ENCODE peak calls at places on chromosomes 1 and 21, in six cellular contexts. W is NCI-H1092 treated with DMSO at 0.1 percent for 48 hours, S is HFFc6, M is GM12878, Z is tibial artery, E is KBM-7. P is an unnamed sample.
A peak's percentile ranks its signal among the peaks of the same experiment; 100 is the strongest.

GRCh38 chr1:226207048-226207447 is 16.4 kb upstream of the MIXL1 start:
- DNase-seq in S (no peak), E (no peak), W (no peak), Z (no peak), M (no peak), P (no peak)

GRCh38 chr21:38671716-38672115 is 134.0 kb upstream of the ETS2 start:
- DNase-seq in E (no peak), Z (no peak), S (no peak), W (no peak), M (no peak), P (no peak)

GRCh38 chr1:167043752-167044488 is 46.3 kb downstream of the GPA33 start:
- DNase-seq in Z (no peak), E (peak; percentile 85), M (no peak), W (peak; percentile 94), S (no peak), P (no peak)

GRCh38 chr21:37231247-37231645 is 35.9 kb downstream of the VPS26C start:
- DNase-seq in S (no peak), M (no peak), W (no peak), E (no peak), Z (no peak), P (no peak)

GRCh38 chr1:232039303-232039702 is 412.7 kb downstream of the DISC1 start:
- DNase-seq in E (no peak), Z (no peak), S (no peak), M (no peak), W (no peak), P (no peak)

GRCh38 chr1:16175610-16176553 is 20.0 kb upstream of the EPHA2 start:
- DNase-seq in Z (peak; percentile 96), S (peak; percentile 89), W (peak; percentile 76), E (no peak), M (no peak), P (peak; percentile 75)

GRCh38 chr1:226532553-226532952 is 16.0 kb upstream of the STUM start:
- DNase-seq in S (no peak), E (no peak), M (no peak), W (no peak), Z (no peak), P (no peak)

GRCh38 chr1:156475568-156476500 is 24.7 kb downstream of the MEF2D start:
- DNase-seq in W (no peak), S (peak; percentile 80), M (no peak), Z (peak; percentile 98), E (no peak), P (no peak)

GRCh38 chr1:27760411-27760810 is 12.6 kb upstream of the STX12 start:
- DNase-seq in M (no peak), S (no peak), E (peak; percentile 7), Z (no peak), W (no peak), P (no peak)

GRCh38 chr1:68442822-68443556 is 6.8 kb downstream of the RPE65 start:
- DNase-seq in E (peak; percentile 31), M (no peak), W (no peak), S (peak; percentile 68), Z (no peak), P (peak; percentile 45)

GRCh38 chr1:183080406-183080805 is 57.2 kb downstream of the LAMC1 start:
- DNase-seq in W (no peak), S (peak; percentile 64), Z (no peak), M (no peak), E (no peak), P (no peak)

GRCh38 chr21:15539376-15539775 is 190.4 kb upstream of the USP25 start:
- DNase-seq in M (no peak), S (no peak), Z (no peak), W (no peak), E (peak; percentile 27), P (no peak)

GRCh38 chr1:210618379-210618778 is 289.7 kb downstream of the HHAT start:
- DNase-seq in Z (no peak), W (no peak), S (no peak), E (no peak), M (no peak), P (no peak)

GRCh38 chr1:8094481-8095241 is 68.6 kb upstream of the ERRFI1 start:
- DNase-seq in W (no peak), S (peak; percentile 34), M (no peak), E (no peak), Z (no peak), P (peak; percentile 50)

GRCh38 chr1:208235356-208235982 is 8.7 kb downstream of the PLXNA2 start:
- DNase-seq in Z (no peak), S (no peak), M (no peak), W (no peak), E (no peak), P (no peak)

GRCh38 chr1:55217226-55217996 is 2.2 kb upstream of the USP24 start:
- DNase-seq in Z (no peak), S (no peak), W (no peak), E (peak; percentile 99), M (no peak), P (no peak)

GRCh38 chr1:92186081-92186480 is 31.6 kb upstream of the C1orf146 start:
- DNase-seq in Z (no peak), W (no peak), S (peak; percentile 12), M (no peak), E (no peak), P (no peak)

GRCh38 chr1:31843506-31843905 is 27.7 kb upstream of the SPOCD1 start:
- DNase-seq in S (peak; percentile 87), W (no peak), E (no peak), Z (no peak), M (no peak), P (no peak)

GRCh38 chr1:38076455-38076854 is 29.9 kb upstream of the POU3F1 start:
- DNase-seq in Z (no peak), S (no peak), M (no peak), E (no peak), W (no peak), P (no peak)

GRCh38 chr1:182617075-182617429 is 12.9 kb upstream of the RGS16 start:
- DNase-seq in W (peak; percentile 52), S (no peak), Z (no peak), M (no peak), E (no peak), P (no peak)

GRCh38 chr21:24197132-24197643 is 1410.1 kb downstream of the MRPL39 start:
- DNase-seq in Z (no peak), W (no peak), S (no peak), M (no peak), E (no peak), P (no peak)

GRCh38 chr21:44353200-44353970 is at the start of gene TRPM2:
- DNase-seq in E (peak; percentile 92), M (no peak), S (no peak), W (no peak), Z (no peak), P (no peak)

GRCh38 chr21:42112857-42113256 is 41.7 kb downstream of the UMODL1 start:
- DNase-seq in W (no peak), S (peak; percentile 26), M (no peak), Z (no peak), E (no peak), P (no peak)

GRCh38 chr1:167196185-167196584 is 24.5 kb upstream of the POU2F1 start:
- DNase-seq in S (no peak), E (no peak), W (no peak), M (no peak), Z (no peak), P (peak; percentile 45)

GRCh38 chr1:197838836-197839235 is 63.6 kb upstream of the DENND1B start:
- DNase-seq in Z (no peak), W (no peak), S (peak; percentile 76), E (peak; percentile 49), M (no peak), P (no peak)

GRCh38 chr1:24114753-24115152 is 2.8 kb upstream of the MYOM3 start:
- DNase-seq in W (no peak), E (no peak), M (no peak), S (no peak), Z (no peak), P (no peak)

GRCh38 chr1:165143437-165144065 is 213.0 kb downstream of the LMX1A start:
- DNase-seq in S (no peak), W (no peak), E (peak; percentile 30), Z (no peak), M (no peak), P (no peak)

GRCh38 chr1:68228833-68229232 is 3.5 kb downstream of the WLS start:
- DNase-seq in Z (no peak), E (no peak), S (no peak), W (no peak), M (no peak), P (no peak)

GRCh38 chr1:30322859-30323257 is 400.5 kb downstream of the MATN1 start:
- DNase-seq in S (no peak), E (no peak), M (no peak), Z (peak; percentile 23), W (no peak), P (no peak)